ENCODE peak calls at places on chromosomes 7 and 10, in nine cellular contexts. One of them, this sample, is unnamed.

GRCh38 chr7:94015538-94015937 is 11.4 kb upstream of the BET1 start:
- DNase-seq in hepatocyte: no peak
- DNase-seq in left ventricle myocardium inferior: no peak
- DNase-seq in MCF 10A: no peak
- DNase-seq in neural crest cell: no peak
- DNase-seq in A549: no peak
- DNase-seq in GM12865: no peak
- DNase-seq in natural killer cell: no peak
- DNase-seq in psoas muscle: no peak
- DNase-seq in this sample: no peak

GRCh38 chr7:105673367-105674188 is 92.3 kb upstream of the EFCAB10 start:
- DNase-seq in A549: no peak
- DNase-seq in psoas muscle: peak
- DNase-seq in neural crest cell: no peak
- DNase-seq in left ventricle myocardium inferior: no peak
- DNase-seq in MCF 10A: peak
- DNase-seq in natural killer cell: no peak
- DNase-seq in GM12865: no peak
- DNase-seq in hepatocyte: no peak
- DNase-seq in this sample: no peak

GRCh38 chr7:100156331-100157068 is 2.0 kb downstream of the TRAPPC14 start:
- DNase-seq in left ventricle myocardium inferior: no peak
- DNase-seq in hepatocyte: no peak
- DNase-seq in GM12865: peak
- DNase-seq in A549: no peak
- DNase-seq in MCF 10A: no peak
- DNase-seq in natural killer cell: no peak
- DNase-seq in psoas muscle: no peak
- DNase-seq in neural crest cell: no peak
- DNase-seq in this sample: no peak

GRCh38 chr10:55476129-55476528 is 675.1 kb upstream of the PCDH15 start:
- DNase-seq in A549: no peak
- DNase-seq in MCF 10A: no peak
- DNase-seq in GM12865: no peak
- DNase-seq in natural killer cell: no peak
- DNase-seq in neural crest cell: no peak
- DNase-seq in hepatocyte: no peak
- DNase-seq in left ventricle myocardium inferior: no peak
- DNase-seq in psoas muscle: no peak
- DNase-seq in this sample: no peak

GRCh38 chr7:55122263-55122662 is 103.4 kb downstream of the EGFR start:
- DNase-seq in hepatocyte: no peak
- DNase-seq in GM12865: no peak
- DNase-seq in MCF 10A: no peak
- DNase-seq in psoas muscle: peak
- DNase-seq in neural crest cell: no peak
- DNase-seq in left ventricle myocardium inferior: no peak
- DNase-seq in natural killer cell: no peak
- DNase-seq in A549: no peak
- DNase-seq in this sample: no peak

GRCh38 chr7:93817004-93817403 is 73.5 kb downstream of the TFPI2 start:
- DNase-seq in neural crest cell: no peak
- DNase-seq in MCF 10A: no peak
- DNase-seq in psoas muscle: no peak
- DNase-seq in GM12865: no peak
- DNase-seq in A549: no peak
- DNase-seq in natural killer cell: no peak
- DNase-seq in hepatocyte: no peak
- DNase-seq in left ventricle myocardium inferior: no peak
- DNase-seq in this sample: no peak

GRCh38 chr10:84226616-84227015 is 1.3 kb upstream of the LRIT2 start:
- DNase-seq in left ventricle myocardium inferior: no peak
- DNase-seq in natural killer cell: no peak
- DNase-seq in psoas muscle: no peak
- DNase-seq in A549: no peak
- DNase-seq in neural crest cell: no peak
- DNase-seq in GM12865: no peak
- DNase-seq in hepatocyte: no peak
- DNase-seq in MCF 10A: no peak
- DNase-seq in this sample: no peak

GRCh38 chr7:100568936-100569844 is 4.5 kb downstream of the SAP25 start:
- DNase-seq in MCF 10A: peak
- DNase-seq in psoas muscle: peak
- DNase-seq in GM12865: peak
- DNase-seq in natural killer cell: peak
- DNase-seq in A549: peak
- DNase-seq in hepatocyte: peak
- DNase-seq in neural crest cell: peak
- DNase-seq in left ventricle myocardium inferior: no peak
- DNase-seq in this sample: peak

DNA sequence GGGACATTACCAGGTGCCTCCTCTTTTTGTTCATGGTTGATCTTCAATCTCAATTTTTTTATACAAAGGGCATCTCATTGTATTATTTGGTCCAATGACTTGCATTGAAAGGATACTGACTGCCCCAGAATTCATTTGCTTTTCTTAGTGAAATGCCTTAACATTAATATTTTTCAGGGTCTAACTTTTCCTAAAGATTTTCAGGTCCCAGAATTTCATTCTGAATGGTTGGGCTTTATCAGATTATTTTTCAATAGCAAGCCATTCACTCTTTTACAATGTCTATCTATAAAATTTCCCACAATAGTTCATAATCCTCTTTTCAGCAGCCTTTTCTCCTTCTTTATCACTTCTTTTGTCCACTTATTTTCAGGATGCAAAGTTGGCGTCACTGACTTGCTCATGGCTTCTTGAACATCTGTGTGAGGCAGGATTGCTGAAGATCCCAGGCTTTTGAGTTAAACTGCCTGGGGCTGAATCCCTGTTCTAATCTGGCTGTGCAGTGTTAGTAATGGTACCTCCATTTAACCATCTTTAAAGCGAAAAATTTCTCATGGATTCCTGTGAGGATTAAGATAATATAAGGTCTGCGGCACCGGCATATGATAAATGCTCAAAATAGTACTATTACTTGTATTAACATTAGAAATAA is 131.7 kb upstream of the HDAC9 start:
- DNase-seq in MCF 10A: no peak
- DNase-seq in left ventricle myocardium inferior: no peak
- DNase-seq in psoas muscle: no peak
- DNase-seq in GM12865: no peak
- DNase-seq in natural killer cell: no peak
- DNase-seq in neural crest cell: no peak
- DNase-seq in hepatocyte: no peak
- DNase-seq in A549: no peak
- DNase-seq in this sample: no peak
- TF ChIP-seq CTCF in MCF 10A: no peak
- TF ChIP-seq CTCF in left ventricle myocardium inferior: no peak
- TF ChIP-seq CTCF in psoas muscle: no peak
- TF ChIP-seq CTCF in GM12865: no peak
- TF ChIP-seq CTCF in natural killer cell: no peak
- TF ChIP-seq CTCF in neural crest cell: no peak
- TF ChIP-seq CTCF in hepatocyte: no peak
- TF ChIP-seq CTCF in A549: no peak
- TF ChIP-seq CTCF in this sample: no peak

GRCh38 chr10:133159950-133160812 is at the start of gene KNDC1:
- DNase-seq in natural killer cell: peak
- DNase-seq in left ventricle myocardium inferior: no peak
- DNase-seq in hepatocyte: peak
- DNase-seq in psoas muscle: no peak
- DNase-seq in A549: no peak
- DNase-seq in MCF 10A: peak
- DNase-seq in neural crest cell: peak
- DNase-seq in GM12865: no peak
- DNase-seq in this sample: no peak

GRCh38 chr10:133157662-133158436 is 2.2 kb upstream of the KNDC1 start:
- DNase-seq in A549: no peak
- DNase-seq in GM12865: no peak
- DNase-seq in natural killer cell: no peak
- DNase-seq in neural crest cell: no peak
- DNase-seq in psoas muscle: no peak
- DNase-seq in MCF 10A: no peak
- DNase-seq in hepatocyte: no peak
- DNase-seq in left ventricle myocardium inferior: no peak
- DNase-seq in this sample: no peak

GRCh38 chr10:133159611-133159949 is 439 bp upstream of the KNDC1 start:
- DNase-seq in A549: no peak
- DNase-seq in MCF 10A: no peak
- DNase-seq in GM12865: no peak
- DNase-seq in natural killer cell: no peak
- DNase-seq in neural crest cell: no peak
- DNase-seq in left ventricle myocardium inferior: no peak
- DNase-seq in psoas muscle: no peak
- DNase-seq in hepatocyte: no peak
- DNase-seq in this sample: no peak

GRCh38 chr10:133158437-133158755 is 1.6 kb upstream of the KNDC1 start:
- DNase-seq in GM12865: no peak
- DNase-seq in left ventricle myocardium inferior: no peak
- DNase-seq in neural crest cell: no peak
- DNase-seq in MCF 10A: no peak
- DNase-seq in A549: no peak
- DNase-seq in hepatocyte: no peak
- DNase-seq in psoas muscle: no peak
- DNase-seq in natural killer cell: no peak
- DNase-seq in this sample: no peak

DNA sequence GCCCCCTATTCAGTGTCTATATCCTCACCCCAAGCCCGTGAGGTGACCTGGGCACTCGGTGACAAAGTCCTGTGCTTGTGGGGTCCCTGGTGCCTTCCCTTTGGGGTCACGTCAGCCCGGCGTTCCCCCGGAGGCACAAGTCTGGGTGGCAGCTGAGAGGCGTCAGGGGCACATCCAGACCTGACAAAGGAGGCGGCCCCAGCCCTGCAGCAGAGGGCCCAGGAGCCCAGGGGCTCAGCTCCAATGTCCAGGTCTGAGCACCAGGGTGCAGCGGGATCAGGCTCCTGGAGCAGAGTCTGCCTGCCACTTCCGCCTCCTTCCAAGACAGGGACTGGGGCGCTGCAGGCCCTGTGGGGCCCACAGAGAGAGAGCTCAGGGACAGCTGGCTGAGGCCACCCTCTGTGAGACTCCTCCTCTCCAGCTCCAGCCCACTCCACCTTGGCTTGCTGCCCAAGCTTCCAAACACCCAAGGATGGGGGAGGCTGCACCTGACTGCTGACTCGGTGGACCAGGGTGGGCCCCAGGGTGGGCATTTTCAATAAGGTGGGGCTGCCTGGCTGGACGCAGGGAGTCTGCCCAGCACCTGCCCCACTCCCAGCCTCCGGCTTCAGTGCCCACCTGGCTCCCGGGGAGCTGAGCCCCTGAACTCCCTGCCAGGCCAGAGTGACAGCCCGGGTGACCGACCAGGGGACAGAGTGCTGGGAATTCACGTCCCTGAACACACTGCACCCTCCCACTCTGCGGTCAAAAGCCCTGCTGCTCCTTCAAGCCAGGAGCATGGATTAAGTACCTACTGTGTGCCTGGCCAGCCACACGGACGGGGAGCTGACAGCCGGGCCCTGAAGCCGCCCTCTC is 1.0 kb upstream of the KNDC1 start:
- DNase-seq in neural crest cell: no peak
- DNase-seq in MCF 10A: no peak
- DNase-seq in left ventricle myocardium inferior: no peak
- DNase-seq in psoas muscle: no peak
- DNase-seq in hepatocyte: peak
- DNase-seq in A549: peak
- DNase-seq in GM12865: no peak
- DNase-seq in natural killer cell: peak
- DNase-seq in this sample: no peak
- TF ChIP-seq CTCF in neural crest cell: no peak
- TF ChIP-seq CTCF in MCF 10A: no peak
- TF ChIP-seq CTCF in left ventricle myocardium inferior: no peak
- TF ChIP-seq CTCF in psoas muscle: no peak
- TF ChIP-seq CTCF in hepatocyte: peak
- TF ChIP-seq CTCF in A549: no peak
- TF ChIP-seq CTCF in GM12865: no peak
- TF ChIP-seq CTCF in natural killer cell: no peak
- TF ChIP-seq CTCF in this sample: peak

GRCh38 chr10:101237908-101238731 is 8.9 kb upstream of the LBX1 start:
- DNase-seq in natural killer cell: no peak
- DNase-seq in GM12865: no peak
- DNase-seq in hepatocyte: no peak
- DNase-seq in A549: no peak
- DNase-seq in neural crest cell: no peak
- DNase-seq in left ventricle myocardium inferior: no peak
- DNase-seq in MCF 10A: no peak
- DNase-seq in psoas muscle: no peak
- DNase-seq in this sample: no peak

GRCh38 chr10:101236376-101237079 is 7.3 kb upstream of the LBX1 start:
- DNase-seq in left ventricle myocardium inferior: no peak
- DNase-seq in GM12865: no peak
- DNase-seq in natural killer cell: no peak
- DNase-seq in A549: no peak
- DNase-seq in psoas muscle: peak
- DNase-seq in MCF 10A: no peak
- DNase-seq in hepatocyte: no peak
- DNase-seq in neural crest cell: no peak
- DNase-seq in this sample: no peak

GRCh38 chr10:101235766-101236165 is 6.5 kb upstream of the LBX1 start:
- DNase-seq in MCF 10A: no peak
- DNase-seq in neural crest cell: no peak
- DNase-seq in A549: no peak
- DNase-seq in GM12865: no peak
- DNase-seq in left ventricle myocardium inferior: no peak
- DNase-seq in natural killer cell: no peak
- DNase-seq in psoas muscle: peak
- DNase-seq in hepatocyte: no peak
- DNase-seq in this sample: no peak

GRCh38 chr10:101237080-101237817 is 8.0 kb upstream of the LBX1 start:
- DNase-seq in MCF 10A: no peak
- DNase-seq in GM12865: no peak
- DNase-seq in psoas muscle: peak
- DNase-seq in left ventricle myocardium inferior: no peak
- DNase-seq in hepatocyte: no peak
- DNase-seq in A549: no peak
- DNase-seq in natural killer cell: no peak
- DNase-seq in neural crest cell: no peak
- DNase-seq in this sample: no peak

GRCh38 chr10:101238732-101239105 is 9.5 kb upstream of the LBX1 start:
- DNase-seq in MCF 10A: no peak
- DNase-seq in A549: no peak
- DNase-seq in hepatocyte: no peak
- DNase-seq in GM12865: no peak
- DNase-seq in psoas muscle: no peak
- DNase-seq in natural killer cell: no peak
- DNase-seq in left ventricle myocardium inferior: no peak
- DNase-seq in neural crest cell: no peak
- DNase-seq in this sample: no peak
- TF ChIP-seq CTCF in MCF 10A: no peak
- TF ChIP-seq CTCF in A549: peak
- TF ChIP-seq CTCF in hepatocyte: peak
- TF ChIP-seq CTCF in GM12865: peak
- TF ChIP-seq CTCF in psoas muscle: no peak
- TF ChIP-seq CTCF in natural killer cell: peak
- TF ChIP-seq CTCF in left ventricle myocardium inferior: peak
- TF ChIP-seq CTCF in neural crest cell: peak
- TF ChIP-seq CTCF in this sample: peak

GRCh38 chr10:29797616-29798015 is 162.8 kb upstream of the SVIL start:
- DNase-seq in psoas muscle: no peak
- DNase-seq in GM12865: no peak
- DNase-seq in natural killer cell: no peak
- DNase-seq in MCF 10A: no peak
- DNase-seq in hepatocyte: no peak
- DNase-seq in left ventricle myocardium inferior: no peak
- DNase-seq in neural crest cell: no peak
- DNase-seq in A549: no peak
- DNase-seq in this sample: no peak

GRCh38 chr10:29795856-29796255 is 161.1 kb upstream of the SVIL start:
- DNase-seq in left ventricle myocardium inferior: no peak
- DNase-seq in GM12865: no peak
- DNase-seq in hepatocyte: no peak
- DNase-seq in A549: no peak
- DNase-seq in MCF 10A: no peak
- DNase-seq in neural crest cell: no peak
- DNase-seq in natural killer cell: no peak
- DNase-seq in psoas muscle: no peak
- DNase-seq in this sample: no peak

GRCh38 chr10:29794776-29795635 is 160.2 kb upstream of the SVIL start:
- DNase-seq in MCF 10A: no peak
- DNase-seq in hepatocyte: no peak
- DNase-seq in GM12865: no peak
- DNase-seq in neural crest cell: no peak
- DNase-seq in natural killer cell: no peak
- DNase-seq in A549: no peak
- DNase-seq in psoas muscle: no peak
- DNase-seq in left ventricle myocardium inferior: no peak
- DNase-seq in this sample: no peak

GRCh38 chr10:29804025-29804852 is 169.5 kb upstream of the SVIL start:
- DNase-seq in MCF 10A: peak
- DNase-seq in natural killer cell: no peak
- DNase-seq in left ventricle myocardium inferior: no peak
- DNase-seq in psoas muscle: peak
- DNase-seq in neural crest cell: no peak
- DNase-seq in hepatocyte: peak
- DNase-seq in GM12865: no peak
- DNase-seq in A549: peak
- DNase-seq in this sample: no peak

DNA sequence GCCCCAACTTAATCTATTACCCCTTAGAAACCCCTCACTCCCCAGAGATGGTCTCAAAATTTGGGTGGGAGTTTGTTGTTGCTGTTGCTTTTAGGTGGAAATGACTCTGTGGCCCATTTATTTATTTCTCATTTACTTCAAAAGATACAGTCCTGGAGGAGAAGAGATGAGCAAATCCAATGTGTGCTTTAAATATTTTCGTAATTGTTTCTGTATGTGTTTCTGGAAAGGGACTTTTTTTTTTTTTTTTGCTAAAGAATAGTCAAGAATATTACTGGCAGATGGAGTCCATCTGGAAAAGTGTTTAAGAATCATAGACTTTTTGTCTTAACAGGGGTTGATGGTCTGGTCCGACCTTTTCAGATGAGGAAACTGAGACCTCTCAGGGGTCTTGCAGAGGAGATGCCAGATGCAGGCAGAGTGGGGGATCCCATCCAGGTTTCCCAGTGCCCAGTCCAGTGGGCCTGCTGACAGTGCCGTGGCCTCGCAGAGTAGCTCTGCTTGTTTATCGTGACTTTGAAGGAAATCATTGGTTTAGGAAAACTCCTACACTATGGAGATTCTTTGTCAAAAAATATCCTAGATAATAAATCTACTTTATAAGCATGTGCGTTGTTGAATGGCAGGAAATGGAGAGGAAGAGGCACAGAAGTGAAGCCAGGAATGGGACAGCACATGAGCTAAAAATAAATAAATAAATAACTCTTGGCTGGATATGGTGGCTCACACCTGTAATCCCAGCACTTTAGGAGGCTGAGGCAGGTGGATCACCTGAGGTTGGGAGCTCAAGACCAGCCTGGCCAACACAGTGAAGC is 164.3 kb upstream of the SVIL start:
- DNase-seq in left ventricle myocardium inferior: no peak
- DNase-seq in MCF 10A: no peak
- DNase-seq in GM12865: no peak
- DNase-seq in A549: no peak
- DNase-seq in natural killer cell: no peak
- DNase-seq in hepatocyte: no peak
- DNase-seq in neural crest cell: no peak
- DNase-seq in psoas muscle: no peak
- DNase-seq in this sample: no peak
- TF ChIP-seq CTCF in left ventricle myocardium inferior: no peak
- TF ChIP-seq CTCF in MCF 10A: no peak
- TF ChIP-seq CTCF in GM12865: no peak
- TF ChIP-seq CTCF in A549: no peak
- TF ChIP-seq CTCF in natural killer cell: no peak
- TF ChIP-seq CTCF in hepatocyte: no peak
- TF ChIP-seq CTCF in neural crest cell: no peak
- TF ChIP-seq CTCF in psoas muscle: no peak
- TF ChIP-seq CTCF in this sample: no peak

This sample was measured in progenitor cell of endocrine pancreas.